ENCODE peak calls at places on chromosomes 12 and 14, in six cellular contexts. One of them, this sample, is unnamed.

GRCh38 chr14:80638620-80639215 is 302.8 kb downstream of the CEP128 start:
- DNase-seq in SK-N-SH: no peak
- DNase-seq in K562: no peak
- DNase-seq in HepG2: no peak
- DNase-seq in GM12878: no peak
- DNase-seq in HCT116: peak
- DNase-seq in this sample: no peak

GRCh38 chr12:91523831-91524230 is 341.2 kb upstream of the DCN start:
- DNase-seq in HepG2: no peak
- DNase-seq in SK-N-SH: no peak
- DNase-seq in HCT116: no peak
- DNase-seq in K562: no peak
- DNase-seq in GM12878: no peak
- DNase-seq in this sample: no peak

GRCh38 chr12:116039081-116039480 is 238.4 kb downstream of the MED13L start:
- DNase-seq in K562: no peak
- DNase-seq in HepG2: no peak
- DNase-seq in HCT116: no peak
- DNase-seq in SK-N-SH: no peak
- DNase-seq in GM12878: no peak
- DNase-seq in this sample: no peak

GRCh38 chr12:46770501-46771183 is 55.2 kb downstream of the SLC38A4 start:
- DNase-seq in SK-N-SH: no peak
- DNase-seq in GM12878: no peak
- DNase-seq in K562: no peak
- DNase-seq in HCT116: no peak
- DNase-seq in HepG2: peak
- DNase-seq in this sample: no peak

GRCh38 chr12:14868916-14869315 is 16.7 kb downstream of the MGP start:
- DNase-seq in HCT116: no peak
- DNase-seq in SK-N-SH: no peak
- DNase-seq in K562: no peak
- DNase-seq in HepG2: no peak
- DNase-seq in GM12878: no peak
- DNase-seq in this sample: no peak

GRCh38 chr14:90384543-90384911 is 12.3 kb upstream of the CALM1 start:
- DNase-seq in HCT116: no peak
- DNase-seq in SK-N-SH: no peak
- DNase-seq in GM12878: no peak
- DNase-seq in K562: no peak
- DNase-seq in HepG2: no peak
- DNase-seq in this sample: no peak

GRCh38 chr12:21823581-21823980 is 49.1 kb upstream of the KCNJ8 start:
- DNase-seq in K562: no peak
- DNase-seq in GM12878: no peak
- DNase-seq in SK-N-SH: no peak
- DNase-seq in HCT116: no peak
- DNase-seq in HepG2: no peak
- DNase-seq in this sample: peak

GRCh38 chr14:21626491-21627230 is 8.1 kb downstream of the OR10G2 start:
- DNase-seq in K562: no peak
- DNase-seq in HCT116: no peak
- DNase-seq in SK-N-SH: no peak
- DNase-seq in HepG2: no peak
- DNase-seq in GM12878: no peak
- DNase-seq in this sample: no peak

GRCh38 chr14:66037361-66037760 is 448.8 kb upstream of the CCDC196 start:
- DNase-seq in HCT116: no peak
- DNase-seq in HepG2: no peak
- DNase-seq in K562: no peak
- DNase-seq in SK-N-SH: no peak
- DNase-seq in GM12878: no peak
- DNase-seq in this sample: no peak

GRCh38 chr12:80567391-80567790 is 123.4 kb downstream of the PTPRQ start:
- DNase-seq in HepG2: no peak
- DNase-seq in GM12878: no peak
- DNase-seq in SK-N-SH: no peak
- DNase-seq in HCT116: no peak
- DNase-seq in K562: no peak
- DNase-seq in this sample: no peak

GRCh38 chr14:77603654-77604270 is 12.7 kb downstream of the SPTLC2 start:
- DNase-seq in GM12878: no peak
- DNase-seq in HepG2: peak
- DNase-seq in SK-N-SH: peak
- DNase-seq in HCT116: no peak
- DNase-seq in K562: peak
- DNase-seq in this sample: no peak

GRCh38 chr12:1282670-1283361 is 291.8 kb downstream of the ERC1 start:
- DNase-seq in K562: no peak
- DNase-seq in HCT116: no peak
- DNase-seq in GM12878: no peak
- DNase-seq in SK-N-SH: no peak
- DNase-seq in HepG2: no peak
- DNase-seq in this sample: no peak

GRCh38 chr12:44848771-44849085 is 27.4 kb downstream of the NELL2 start:
- DNase-seq in HCT116: no peak
- DNase-seq in GM12878: peak
- DNase-seq in K562: no peak
- DNase-seq in HepG2: no peak
- DNase-seq in SK-N-SH: no peak
- DNase-seq in this sample: no peak

GRCh38 chr12:44847403-44847802 is 28.7 kb downstream of the NELL2 start:
- DNase-seq in K562: no peak
- DNase-seq in HCT116: no peak
- DNase-seq in HepG2: no peak
- DNase-seq in GM12878: no peak
- DNase-seq in SK-N-SH: no peak
- DNase-seq in this sample: no peak

GRCh38 chr12:44851586-44851985 is 24.5 kb downstream of the NELL2 start:
- DNase-seq in SK-N-SH: no peak
- DNase-seq in GM12878: no peak
- DNase-seq in K562: no peak
- DNase-seq in HCT116: no peak
- DNase-seq in HepG2: no peak
- DNase-seq in this sample: no peak

GRCh38 chr12:44846826-44847225 is 29.3 kb downstream of the NELL2 start:
- DNase-seq in HCT116: no peak
- DNase-seq in SK-N-SH: no peak
- DNase-seq in HepG2: no peak
- DNase-seq in K562: no peak
- DNase-seq in GM12878: no peak
- DNase-seq in this sample: no peak

GRCh38 chr12:44847888-44848770 is 28.0 kb downstream of the NELL2 start:
- DNase-seq in SK-N-SH: no peak
- DNase-seq in GM12878: peak
- DNase-seq in HCT116: no peak
- DNase-seq in K562: no peak
- DNase-seq in HepG2: no peak
- DNase-seq in this sample: no peak
- TF ChIP-seq YY1 in SK-N-SH: no peak
- TF ChIP-seq YY1 in GM12878: no peak
- TF ChIP-seq YY1 in HCT116: no peak
- TF ChIP-seq YY1 in K562: no peak
- TF ChIP-seq YY1 in HepG2: no peak
- TF ChIP-seq YY1 in this sample: no peak

DNA sequence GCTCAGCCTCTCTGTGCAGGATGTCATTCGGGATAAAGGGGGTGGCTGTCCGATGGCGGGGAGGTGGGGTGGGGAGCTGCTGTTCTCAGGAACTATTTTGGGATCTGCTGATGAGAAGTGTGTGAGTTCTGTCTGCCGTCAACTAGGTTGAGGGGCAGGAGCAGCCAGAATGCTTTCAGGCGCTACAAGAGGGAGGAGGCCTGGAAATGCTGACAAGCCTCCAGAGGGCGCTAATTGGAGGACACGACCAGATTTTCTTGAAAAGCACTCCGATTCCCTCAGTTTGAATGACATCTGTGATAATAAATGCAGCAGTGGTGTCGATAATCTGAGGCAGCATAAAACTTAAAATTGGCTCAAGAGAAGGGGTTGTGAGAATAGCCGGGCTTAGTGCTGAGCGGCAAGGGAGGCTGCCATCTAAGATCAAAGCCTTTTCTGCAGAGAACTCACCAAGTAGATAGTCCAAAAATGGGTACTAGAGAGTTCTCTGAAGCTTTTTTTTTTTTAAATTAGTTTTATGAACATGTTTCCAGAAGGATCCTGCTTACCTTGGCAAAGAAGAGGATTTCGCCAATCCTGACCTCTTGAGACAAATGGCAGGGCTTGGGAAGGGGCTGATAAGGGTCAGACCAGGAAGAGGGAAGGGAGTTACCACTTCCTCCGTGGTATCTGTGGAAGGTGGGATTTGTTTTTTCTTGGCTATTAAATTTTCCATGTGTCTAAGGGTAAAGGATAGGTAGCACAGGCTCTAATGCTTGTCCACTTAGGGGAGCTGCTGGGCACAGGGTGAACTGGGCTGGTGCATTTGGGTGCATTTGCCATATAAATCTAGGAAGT is 94.4 kb downstream of the CRACR2A start:
- DNase-seq in GM12878: no peak
- DNase-seq in HepG2: peak
- DNase-seq in HCT116: no peak
- DNase-seq in SK-N-SH: no peak
- DNase-seq in K562: peak
- DNase-seq in this sample: peak
- TF ChIP-seq MAX in GM12878: no peak
- TF ChIP-seq MAX in HepG2: no peak
- TF ChIP-seq MAX in HCT116: no peak
- TF ChIP-seq MAX in SK-N-SH: no peak
- TF ChIP-seq MAX in K562: no peak
- TF ChIP-seq MAX in this sample: no peak

GRCh38 chr14:50953497-50953896 is 9.2 kb upstream of the PYGL start:
- DNase-seq in GM12878: no peak
- DNase-seq in HepG2: no peak
- DNase-seq in K562: no peak
- DNase-seq in HCT116: no peak
- DNase-seq in SK-N-SH: no peak
- DNase-seq in this sample: no peak

GRCh38 chr14:50951032-50951431 is 6.7 kb upstream of the PYGL start:
- DNase-seq in K562: no peak
- DNase-seq in SK-N-SH: no peak
- DNase-seq in HepG2: no peak
- DNase-seq in HCT116: no peak
- DNase-seq in GM12878: no peak
- DNase-seq in this sample: no peak

GRCh38 chr14:50955373-50956043 is 11.2 kb upstream of the PYGL start:
- DNase-seq in HCT116: peak
- DNase-seq in GM12878: no peak
- DNase-seq in SK-N-SH: peak
- DNase-seq in K562: peak
- DNase-seq in HepG2: peak
- DNase-seq in this sample: no peak

GRCh38 chr14:50957296-50957695 is 13.0 kb upstream of the PYGL start:
- DNase-seq in SK-N-SH: no peak
- DNase-seq in HCT116: no peak
- DNase-seq in GM12878: no peak
- DNase-seq in K562: no peak
- DNase-seq in HepG2: no peak
- DNase-seq in this sample: no peak

GRCh38 chr14:50954811-50955372 is 10.6 kb upstream of the PYGL start:
- DNase-seq in HepG2: peak
- DNase-seq in GM12878: no peak
- DNase-seq in HCT116: peak
- DNase-seq in SK-N-SH: peak
- DNase-seq in K562: peak
- DNase-seq in this sample: no peak
- TF ChIP-seq YY1 in HepG2: no peak
- TF ChIP-seq YY1 in GM12878: no peak
- TF ChIP-seq YY1 in HCT116: no peak
- TF ChIP-seq YY1 in SK-N-SH: peak
- TF ChIP-seq YY1 in K562: no peak
- TF ChIP-seq YY1 in this sample: no peak

GRCh38 chr14:59997966-59998365 is 78.0 kb downstream of the LRRC9 start:
- DNase-seq in SK-N-SH: no peak
- DNase-seq in GM12878: no peak
- DNase-seq in HepG2: no peak
- DNase-seq in HCT116: no peak
- DNase-seq in K562: no peak
- DNase-seq in this sample: no peak

GRCh38 chr14:60002819-60003492 is 83.0 kb downstream of the LRRC9 start:
- DNase-seq in HCT116: no peak
- DNase-seq in GM12878: no peak
- DNase-seq in K562: no peak
- DNase-seq in SK-N-SH: no peak
- DNase-seq in HepG2: peak
- DNase-seq in this sample: no peak

GRCh38 chr14:60003991-60004390 is 84.0 kb downstream of the LRRC9 start:
- DNase-seq in HCT116: no peak
- DNase-seq in SK-N-SH: no peak
- DNase-seq in HepG2: peak
- DNase-seq in GM12878: no peak
- DNase-seq in K562: no peak
- DNase-seq in this sample: no peak

GRCh38 chr14:59997496-59997895 is 77.6 kb downstream of the LRRC9 start:
- DNase-seq in HepG2: no peak
- DNase-seq in K562: no peak
- DNase-seq in GM12878: no peak
- DNase-seq in SK-N-SH: no peak
- DNase-seq in HCT116: no peak
- DNase-seq in this sample: no peak

DNA sequence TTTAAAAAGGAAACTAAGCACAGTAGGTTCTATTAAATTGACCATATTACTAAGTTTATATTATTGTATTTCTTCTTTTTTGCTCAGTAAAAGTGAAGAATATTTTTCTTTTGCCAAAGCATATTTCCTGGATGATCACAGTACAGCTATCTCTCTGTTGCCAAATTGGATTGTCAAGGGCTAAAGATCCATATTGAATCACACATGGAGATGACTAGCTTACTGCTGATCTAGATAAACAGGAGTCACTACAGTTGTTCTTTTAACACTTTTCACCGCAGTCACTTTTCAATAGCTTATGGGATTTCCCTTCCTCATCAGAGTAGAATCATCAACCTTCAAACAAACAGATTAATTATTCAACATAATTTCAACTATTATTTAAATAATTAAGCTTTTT is 78.6 kb downstream of the LRRC9 start:
- DNase-seq in HepG2: no peak
- DNase-seq in HCT116: no peak
- DNase-seq in SK-N-SH: no peak
- DNase-seq in GM12878: no peak
- DNase-seq in K562: no peak
- DNase-seq in this sample: no peak
- TF ChIP-seq MAX in HepG2: no peak
- TF ChIP-seq MAX in HCT116: no peak
- TF ChIP-seq MAX in SK-N-SH: no peak
- TF ChIP-seq MAX in GM12878: no peak
- TF ChIP-seq MAX in K562: no peak
- TF ChIP-seq MAX in this sample: no peak

This sample was measured in H1.